ENCODE peak calls at places on chromosomes 16 and 17, in four cellular contexts. N is HepG2, J is GM12878, W is H1. O is an unnamed sample.

GRCh38 chr17:8151641-8152111 is 528 bp downstream of the PER1 start:
- DNase-seq in W (no peak), N (no peak), J (no peak), O (no peak)

GRCh38 chr16:89145406-89146161 is 26.0 kb upstream of the CDH15 start:
- DNase-seq in N (no peak), W (no peak), J (no peak), O (no peak)

GRCh38 chr17:51166987-51167931 is 1.0 kb downstream of the NME2 start:
- DNase-seq in J (no peak), N (peak; percentile 59), W (peak; percentile 80), O (no peak)

GRCh38 chr16:48044117-48044516 is 111.7 kb downstream of the ABCC12 start:
- DNase-seq in J (no peak), W (no peak), N (no peak), O (no peak)

GRCh38 chr17:10631048-10631700 is 25.9 kb downstream of the MYH3 start:
- DNase-seq in W (peak; percentile 85), N (no peak), J (no peak), O (peak; percentile 8)

GRCh38 chr16:88437367-88437964 is 15.6 kb upstream of the ZFPM1 start:
- DNase-seq in W (peak; percentile 98), N (peak; percentile 48), J (no peak), O (no peak)

GRCh38 chr16:46649571-46649970 is 28.4 kb upstream of the SHCBP1 start:
- DNase-seq in W (no peak), N (no peak), J (no peak), O (no peak)

GRCh38 chr17:80890551-80890930 is 101.1 kb upstream of the CHMP6 start:
- DNase-seq in W (no peak), J (no peak), N (no peak), O (no peak)

GRCh38 chr17:1894753-1895339 is 65.0 kb downstream of the RPA1 start:
- DNase-seq in J (no peak), W (no peak), N (no peak), O (no peak)

GRCh38 chr16:67930191-67930590 is 1.5 kb downstream of the CTRL start:
- DNase-seq in N (no peak), W (no peak), J (no peak), O (no peak)

GRCh38 chr17:77076046-77076882 is 64.5 kb upstream of the SEC14L1 start:
- DNase-seq in N (no peak), J (no peak), W (no peak), O (no peak)

GRCh38 chr16:89358030-89359005 is 132.0 kb downstream of the ANKRD11 start:
- DNase-seq in N (no peak), W (no peak), J (no peak), O (no peak)

GRCh38 chr17:59963738-59964454 is 644 bp downstream of the RNFT1 start:
- DNase-seq in N (peak; percentile 16), J (no peak), W (peak; percentile 48), O (no peak)

GRCh38 chr17:79311373-79311772 is 236.7 kb downstream of the ENGASE start:
- DNase-seq in N (no peak), J (no peak), W (no peak), O (no peak)
- TF ChIP-seq SUZ12 in N (no peak), J (no peak), W (no peak), O (no peak)

GRCh38 chr17:82094931-82095776 is 2.9 kb downstream of the FASN start:
- DNase-seq in N (no peak), W (no peak), J (no peak), O (no peak)
- TF ChIP-seq YY1 in N (no peak), W (no peak), J (no peak), O (no peak)

GRCh38 chr17:30230596-30231125 is 4.8 kb downstream of the SLC6A4 start:
- DNase-seq in W (no peak), N (no peak), J (no peak), O (no peak)

GRCh38 chr17:30226878-30227277 is 8.6 kb downstream of the SLC6A4 start:
- DNase-seq in W (no peak), N (peak; percentile 34), J (no peak), O (no peak)

GRCh38 chr17:30225919-30226553 is 9.5 kb downstream of the SLC6A4 start:
- DNase-seq in W (no peak), N (peak; percentile 96), J (no peak), O (no peak)

GRCh38 chr17:30228011-30228410 is 7.5 kb downstream of the SLC6A4 start:
- DNase-seq in W (no peak), N (no peak), J (no peak), O (no peak)

GRCh38 chr17:30229012-30229411 is 6.5 kb downstream of the SLC6A4 start:
- DNase-seq in W (no peak), J (no peak), N (peak; percentile 34), O (no peak)
- TF ChIP-seq ZNF274 in W (no peak), J (no peak), N (no peak), O (no peak)

GRCh38 chr16:50198802-50199410 is 45.8 kb downstream of the TENT4B start:
- DNase-seq in N (peak; percentile 60), J (no peak), W (no peak), O (no peak)
- TF ChIP-seq SUZ12 in N (no peak), J (no peak), W (no peak), O (no peak)